ENCODE peak calls at places on chromosomes 12 and 14, in seven cellular contexts. Q is RWPE1; G is iPS DF 19.7; D is activated CD4-positive, CD25-positive, alpha-beta regulatory T cell; C is aorta; N is CD8-positive, alpha-beta T cell; T is CD4-positive, alpha-beta memory T cell. K is an unnamed sample.

GRCh38 chr12:113136128-113136989 is 798 bp upstream of the RASAL1 start:
- DNase-seq in N (peak; percentile 16), G (no peak), Q (no peak), C (peak; percentile 68), T (peak; percentile 80), D (peak; percentile 30), K (no peak)

GRCh38 chr12:82694970-82695369 is 8.3 kb downstream of the TMTC2 start:
- DNase-seq in T (no peak), G (no peak), D (no peak), Q (peak; percentile 9), N (no peak), C (no peak), K (no peak)

GRCh38 chr12:64895541-64895940 is 71.1 kb downstream of the TBC1D30 start:
- DNase-seq in T (no peak), N (no peak), C (no peak), D (no peak), Q (no peak), G (no peak), K (no peak)

GRCh38 chr14:71621276-71621675 is 311.0 kb upstream of the RGS6 start:
- DNase-seq in C (no peak), Q (no peak), G (no peak), D (no peak), T (no peak), N (no peak), K (no peak)

GRCh38 chr14:52315355-52315718 is 1.2 kb downstream of the PTGER2 start:
- DNase-seq in C (no peak), G (no peak), Q (no peak), N (no peak), T (no peak), D (no peak), K (no peak)

GRCh38 chr12:50019524-50019923 is 5.8 kb downstream of the RACGAP1 start:
- DNase-seq in D (no peak), C (no peak), T (no peak), G (no peak), Q (no peak), N (no peak), K (no peak)

GRCh38 chr14:71730471-71730870 is 201.8 kb upstream of the RGS6 start:
- DNase-seq in T (no peak), Q (no peak), D (no peak), N (no peak), C (no peak), G (no peak), K (no peak)

GRCh38 chr12:19546027-19546426 is 106.7 kb downstream of the AEBP2 start:
- DNase-seq in D (no peak), N (no peak), G (no peak), T (no peak), Q (no peak), C (no peak), K (no peak)

GRCh38 chr14:50875359-50876090 is 3.7 kb downstream of the ABHD12B start:
- DNase-seq in C (no peak), D (peak; percentile 8), Q (no peak), T (peak; percentile 70), N (peak; percentile 34), G (no peak), K (no peak)

GRCh38 chr14:64723691-64724577 is 19.7 kb downstream of the PLEKHG3 start:
- DNase-seq in C (peak; percentile 51), G (no peak), N (no peak), D (no peak), Q (no peak), T (peak; percentile 83), K (peak; percentile 50)

GRCh38 chr12:101924647-101925046 is 47.3 kb downstream of the DRAM1 start:
- DNase-seq in G (no peak), C (no peak), Q (peak; percentile 39), T (no peak), N (no peak), D (no peak), K (no peak)

GRCh38 chr12:97862072-97862471 is 399.5 kb downstream of the RMST start:
- DNase-seq in Q (no peak), D (no peak), T (no peak), N (no peak), G (no peak), C (no peak), K (no peak)

GRCh38 chr12:53051058-53051880 is 1.4 kb downstream of the TNS2 start:
- DNase-seq in Q (no peak), C (peak; percentile 85), G (no peak), D (no peak), T (no peak), N (no peak), K (peak; percentile 82)

GRCh38 chr12:43969882-43970281 is 134.0 kb downstream of the TMEM117 start:
- DNase-seq in N (no peak), C (no peak), D (no peak), G (no peak), Q (peak; percentile 47), T (no peak), K (no peak)

GRCh38 chr12:54207539-54208267 is 18.9 kb upstream of the SMUG1 start:
- DNase-seq in C (peak; percentile 94), D (peak; percentile 48), G (peak; percentile 48), N (peak; percentile 66), Q (peak; percentile 72), T (peak; percentile 67), K (peak; percentile 84)

GRCh38 chr12:44775916-44776315 is 100.2 kb downstream of the NELL2 start:
- DNase-seq in Q (no peak), G (no peak), N (no peak), D (no peak), C (no peak), T (no peak), K (no peak)

GRCh38 chr12:77131977-77132490 is 66.7 kb upstream of the E2F7 start:
- DNase-seq in D (no peak), T (no peak), G (no peak), Q (no peak), N (no peak), C (no peak), K (no peak)